ENCODE peak calls at places on chromosomes 2 and 18, in nine cellular contexts. One of them, this sample, is unnamed.
A peak's percentile ranks its signal among the peaks of the same experiment; 100 is the strongest.

GRCh38 chr2:9287400-9288059 is 80.9 kb downstream of the ASAP2 start:
- DNase-seq in neuronal stem cell: no peak
- DNase-seq in IMR-90: peak; percentile 99
- DNase-seq in A549: peak; percentile 94
- DNase-seq in A673: no peak
- DNase-seq in OCI-LY7: no peak
- DNase-seq in GM23248: peak; percentile 99
- DNase-seq in heart right ventricle: no peak
- DNase-seq in testis: no peak
- DNase-seq in this sample: no peak

GRCh38 chr2:147045113-147045512 is 799.7 kb upstream of the ACVR2A start:
- DNase-seq in heart right ventricle: no peak
- DNase-seq in testis: peak; percentile 58
- DNase-seq in OCI-LY7: peak; percentile 20
- DNase-seq in GM23248: peak; percentile 54
- DNase-seq in A673: peak; percentile 73
- DNase-seq in neuronal stem cell: peak; percentile 50
- DNase-seq in IMR-90: peak; percentile 22
- DNase-seq in A549: peak; percentile 24
- DNase-seq in this sample: no peak

GRCh38 chr18:57150828-57151227 is 3.9 kb downstream of the BOD1L2 start:
- DNase-seq in neuronal stem cell: peak; percentile 27
- DNase-seq in A549: no peak
- DNase-seq in heart right ventricle: peak; percentile 15
- DNase-seq in A673: peak; percentile 18
- DNase-seq in GM23248: no peak
- DNase-seq in OCI-LY7: no peak
- DNase-seq in IMR-90: no peak
- DNase-seq in testis: no peak
- DNase-seq in this sample: no peak

GRCh38 chr2:202508686-202509085 is 126.1 kb upstream of the FAM117B start:
- DNase-seq in A549: no peak
- DNase-seq in OCI-LY7: no peak
- DNase-seq in testis: no peak
- DNase-seq in IMR-90: peak; percentile 26
- DNase-seq in neuronal stem cell: no peak
- DNase-seq in A673: no peak
- DNase-seq in heart right ventricle: no peak
- DNase-seq in GM23248: peak; percentile 46
- DNase-seq in this sample: no peak

GRCh38 chr18:54690198-54690597 is 99.2 kb downstream of the DYNAP start:
- DNase-seq in GM23248: peak; percentile 55
- DNase-seq in neuronal stem cell: no peak
- DNase-seq in heart right ventricle: no peak
- DNase-seq in A673: no peak
- DNase-seq in A549: no peak
- DNase-seq in IMR-90: peak; percentile 73
- DNase-seq in testis: no peak
- DNase-seq in OCI-LY7: no peak
- DNase-seq in this sample: no peak

GRCh38 chr18:36630917-36631316 is 197.9 kb downstream of the TPGS2 start:
- DNase-seq in A673: no peak
- DNase-seq in neuronal stem cell: no peak
- DNase-seq in IMR-90: no peak
- DNase-seq in heart right ventricle: peak; percentile 56
- DNase-seq in OCI-LY7: no peak
- DNase-seq in testis: no peak
- DNase-seq in GM23248: no peak
- DNase-seq in A549: no peak
- DNase-seq in this sample: peak; percentile 47

GRCh38 chr2:28822036-28822435 is 11.4 kb downstream of the SPDYA start:
- DNase-seq in A549: no peak
- DNase-seq in neuronal stem cell: no peak
- DNase-seq in GM23248: no peak
- DNase-seq in IMR-90: no peak
- DNase-seq in testis: no peak
- DNase-seq in A673: no peak
- DNase-seq in OCI-LY7: no peak
- DNase-seq in heart right ventricle: no peak
- DNase-seq in this sample: no peak

GRCh38 chr2:187569571-187569970 is 15.3 kb upstream of the TFPI start:
- DNase-seq in A549: no peak
- DNase-seq in testis: no peak
- DNase-seq in A673: no peak
- DNase-seq in IMR-90: no peak
- DNase-seq in OCI-LY7: no peak
- DNase-seq in neuronal stem cell: no peak
- DNase-seq in GM23248: no peak
- DNase-seq in heart right ventricle: no peak
- DNase-seq in this sample: no peak

GRCh38 chr2:150167711-150168110 is 319.8 kb downstream of the RND3 start:
- DNase-seq in A549: peak; percentile 73
- DNase-seq in neuronal stem cell: no peak
- DNase-seq in heart right ventricle: no peak
- DNase-seq in testis: no peak
- DNase-seq in GM23248: peak; percentile 75
- DNase-seq in A673: no peak
- DNase-seq in OCI-LY7: no peak
- DNase-seq in IMR-90: peak; percentile 77
- DNase-seq in this sample: no peak

GRCh38 chr18:10081477-10081876 is 167.7 kb downstream of the VAPA start:
- DNase-seq in neuronal stem cell: no peak
- DNase-seq in heart right ventricle: no peak
- DNase-seq in A673: no peak
- DNase-seq in A549: no peak
- DNase-seq in testis: no peak
- DNase-seq in OCI-LY7: no peak
- DNase-seq in GM23248: no peak
- DNase-seq in IMR-90: peak; percentile 22
- DNase-seq in this sample: no peak

GRCh38 chr18:58762781-58763171 is 91.5 kb downstream of the MALT1 start:
- DNase-seq in IMR-90: no peak
- DNase-seq in A549: no peak
- DNase-seq in A673: no peak
- DNase-seq in testis: peak; percentile 9
- DNase-seq in GM23248: no peak
- DNase-seq in neuronal stem cell: no peak
- DNase-seq in OCI-LY7: no peak
- DNase-seq in heart right ventricle: no peak
- DNase-seq in this sample: no peak

GRCh38 chr2:218873359-218874194 is 7.1 kb upstream of the WNT10A start:
- DNase-seq in IMR-90: no peak
- DNase-seq in GM23248: no peak
- DNase-seq in A673: no peak
- DNase-seq in neuronal stem cell: no peak
- DNase-seq in OCI-LY7: no peak
- DNase-seq in heart right ventricle: no peak
- DNase-seq in testis: no peak
- DNase-seq in A549: no peak
- DNase-seq in this sample: no peak

GRCh38 chr2:231387904-231388724 is 7.4 kb upstream of the B3GNT7 start:
- DNase-seq in testis: peak; percentile 58
- DNase-seq in IMR-90: peak; percentile 56
- DNase-seq in GM23248: peak; percentile 62
- DNase-seq in heart right ventricle: peak; percentile 71
- DNase-seq in A673: no peak
- DNase-seq in neuronal stem cell: no peak
- DNase-seq in OCI-LY7: no peak
- DNase-seq in A549: no peak
- DNase-seq in this sample: peak; percentile 64

GRCh38 chr2:5482929-5483331 is 209.3 kb upstream of the SOX11 start:
- DNase-seq in OCI-LY7: no peak
- DNase-seq in GM23248: no peak
- DNase-seq in testis: no peak
- DNase-seq in neuronal stem cell: no peak
- DNase-seq in A549: no peak
- DNase-seq in heart right ventricle: no peak
- DNase-seq in IMR-90: no peak
- DNase-seq in A673: peak; percentile 35
- DNase-seq in this sample: no peak

GRCh38 chr18:31511098-31511497 is 13.1 kb downstream of the DSG2 start:
- DNase-seq in A549: no peak
- DNase-seq in neuronal stem cell: no peak
- DNase-seq in heart right ventricle: no peak
- DNase-seq in OCI-LY7: no peak
- DNase-seq in testis: no peak
- DNase-seq in IMR-90: no peak
- DNase-seq in GM23248: no peak
- DNase-seq in A673: no peak
- DNase-seq in this sample: no peak
- H3K27ac ChIP-seq in A549: peak overlapping the region; percentile 90
- H3K27ac ChIP-seq in neuronal stem cell: no peak overlapping the region
- H3K27ac ChIP-seq in heart right ventricle: no peak overlapping the region
- H3K27ac ChIP-seq in OCI-LY7: no peak overlapping the region
- H3K27ac ChIP-seq in testis: no peak overlapping the region
- H3K27ac ChIP-seq in IMR-90: no peak overlapping the region
- H3K27ac ChIP-seq in GM23248: no peak overlapping the region
- H3K27ac ChIP-seq in A673: no peak overlapping the region
- H3K27ac ChIP-seq in this sample: no peak overlapping the region

GRCh38 chr2:54634012-54634411 is 89.5 kb upstream of the EML6 start:
- DNase-seq in GM23248: no peak
- DNase-seq in A673: no peak
- DNase-seq in heart right ventricle: no peak
- DNase-seq in A549: no peak
- DNase-seq in IMR-90: no peak
- DNase-seq in OCI-LY7: peak; percentile 83
- DNase-seq in neuronal stem cell: no peak
- DNase-seq in testis: no peak
- DNase-seq in this sample: no peak
- H3K4me1 ChIP-seq in GM23248: peaks cover 32% of the 10 kb centered on the region
- H3K4me1 ChIP-seq in A673: peaks cover 51% of the 10 kb centered on the region
- H3K4me1 ChIP-seq in heart right ventricle: peaks cover 100% of the 10 kb centered on the region
- H3K4me1 ChIP-seq in A549: peaks cover 87% of the 10 kb centered on the region
- H3K4me1 ChIP-seq in IMR-90: peaks cover 19% of the 10 kb centered on the region
- H3K4me1 ChIP-seq in OCI-LY7: peaks cover 95% of the 10 kb centered on the region
- H3K4me1 ChIP-seq in neuronal stem cell: peaks cover 6% of the 10 kb centered on the region
- H3K4me1 ChIP-seq in testis: peaks cover 41% of the 10 kb centered on the region
- H3K4me1 ChIP-seq in this sample: peaks cover 100% of the 10 kb centered on the region

GRCh38 chr18:76445275-76445674 is 49.8 kb downstream of the ZNF516 start:
- DNase-seq in OCI-LY7: no peak
- DNase-seq in IMR-90: peak; percentile 84
- DNase-seq in A549: no peak
- DNase-seq in heart right ventricle: no peak
- DNase-seq in testis: no peak
- DNase-seq in GM23248: peak; percentile 89
- DNase-seq in A673: peak; percentile 49
- DNase-seq in neuronal stem cell: no peak
- DNase-seq in this sample: no peak
- H3K27ac ChIP-seq in OCI-LY7: no peak overlapping the region
- H3K27ac ChIP-seq in IMR-90: peak overlapping the region; percentile 56
- H3K27ac ChIP-seq in A549: peak overlapping the region; percentile 81
- H3K27ac ChIP-seq in heart right ventricle: peak overlapping the region; percentile 37
- H3K27ac ChIP-seq in testis: peak overlapping the region; percentile 69
- H3K27ac ChIP-seq in GM23248: peak overlapping the region; percentile 89
- H3K27ac ChIP-seq in A673: peak overlapping the region; percentile 41
- H3K27ac ChIP-seq in neuronal stem cell: no peak overlapping the region
- H3K27ac ChIP-seq in this sample: peak overlapping the region; percentile 30

DNA sequence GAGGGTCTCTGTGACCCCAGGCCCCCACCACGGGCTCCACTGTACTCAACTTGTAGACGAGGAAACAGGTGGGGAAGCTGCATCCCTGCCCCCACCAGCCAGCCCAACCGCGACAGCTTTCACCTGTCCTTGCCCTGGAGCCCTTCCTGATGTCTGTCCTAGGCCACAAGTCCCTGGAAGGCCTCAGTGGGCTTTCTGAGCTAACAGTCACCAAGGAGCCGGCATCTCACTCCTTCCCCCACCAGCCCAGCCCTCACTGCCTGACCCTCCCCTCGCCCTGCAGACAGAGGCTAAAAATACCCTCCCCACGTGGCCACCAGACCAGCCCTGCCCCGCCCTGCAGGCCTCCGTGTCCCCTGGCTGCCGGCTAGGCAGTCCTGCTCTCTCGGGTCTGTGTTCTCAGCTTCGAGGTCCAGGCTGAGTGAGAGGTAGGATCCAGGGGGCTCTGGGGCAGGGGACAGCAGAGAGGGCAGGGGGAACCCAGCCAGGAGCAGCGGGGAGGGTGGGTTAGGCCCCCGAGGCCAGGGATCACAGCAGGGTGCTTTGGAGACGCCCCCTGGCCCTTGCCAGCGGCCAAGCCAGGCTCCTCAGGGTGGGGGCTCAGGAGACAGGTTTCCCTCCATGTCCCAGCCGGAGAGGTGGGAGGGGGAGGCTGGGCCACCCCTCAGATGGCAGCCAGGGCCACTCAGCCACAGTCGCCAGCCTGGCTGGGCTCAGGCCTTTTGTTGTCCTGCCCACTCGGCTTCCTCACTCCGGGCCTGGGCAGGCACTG is at the start of gene KLHL30:
- DNase-seq in testis: no peak
- DNase-seq in IMR-90: no peak
- DNase-seq in A673: no peak
- DNase-seq in OCI-LY7: no peak
- DNase-seq in heart right ventricle: peak; percentile 72
- DNase-seq in GM23248: no peak
- DNase-seq in A549: no peak
- DNase-seq in neuronal stem cell: no peak
- DNase-seq in this sample: peak; percentile 72
- H3K4me1 ChIP-seq in testis: no peaks in the 10 kb centered on the region
- H3K4me1 ChIP-seq in IMR-90: peaks cover 19% of the 10 kb centered on the region
- H3K4me1 ChIP-seq in A673: no peaks in the 10 kb centered on the region
- H3K4me1 ChIP-seq in OCI-LY7: peaks cover 16% of the 10 kb centered on the region
- H3K4me1 ChIP-seq in heart right ventricle: peaks cover 59% of the 10 kb centered on the region
- H3K4me1 ChIP-seq in GM23248: peaks cover 8% of the 10 kb centered on the region
- H3K4me1 ChIP-seq in A549: peaks cover 46% of the 10 kb centered on the region
- H3K4me1 ChIP-seq in neuronal stem cell: peaks cover 9% of the 10 kb centered on the region
- H3K4me1 ChIP-seq in this sample: peaks cover 70% of the 10 kb centered on the region

GRCh38 chr2:237384672-237385020 is 29.3 kb downstream of the COL6A3 start:
- DNase-seq in testis: no peak
- DNase-seq in IMR-90: no peak
- DNase-seq in GM23248: no peak
- DNase-seq in A673: no peak
- DNase-seq in OCI-LY7: no peak
- DNase-seq in neuronal stem cell: no peak
- DNase-seq in heart right ventricle: no peak
- DNase-seq in A549: no peak
- DNase-seq in this sample: no peak

GRCh38 chr2:237379636-237380035 is 34.3 kb downstream of the COL6A3 start:
- DNase-seq in A549: no peak
- DNase-seq in IMR-90: no peak
- DNase-seq in heart right ventricle: no peak
- DNase-seq in A673: no peak
- DNase-seq in OCI-LY7: no peak
- DNase-seq in neuronal stem cell: no peak
- DNase-seq in testis: no peak
- DNase-seq in GM23248: no peak
- DNase-seq in this sample: no peak

GRCh38 chr2:237388036-237388435 is 25.9 kb downstream of the COL6A3 start:
- DNase-seq in testis: no peak
- DNase-seq in heart right ventricle: no peak
- DNase-seq in A549: no peak
- DNase-seq in neuronal stem cell: no peak
- DNase-seq in IMR-90: no peak
- DNase-seq in OCI-LY7: no peak
- DNase-seq in GM23248: no peak
- DNase-seq in A673: peak; percentile 13
- DNase-seq in this sample: no peak

GRCh38 chr2:237380768-237381167 is 33.2 kb downstream of the COL6A3 start:
- DNase-seq in OCI-LY7: no peak
- DNase-seq in GM23248: no peak
- DNase-seq in heart right ventricle: no peak
- DNase-seq in neuronal stem cell: no peak
- DNase-seq in IMR-90: no peak
- DNase-seq in testis: no peak
- DNase-seq in A549: no peak
- DNase-seq in A673: no peak
- DNase-seq in this sample: no peak

GRCh38 chr2:237383991-237384671 is 29.8 kb downstream of the COL6A3 start:
- DNase-seq in OCI-LY7: no peak
- DNase-seq in testis: no peak
- DNase-seq in heart right ventricle: no peak
- DNase-seq in GM23248: peak; percentile 80
- DNase-seq in IMR-90: peak; percentile 98
- DNase-seq in A549: no peak
- DNase-seq in neuronal stem cell: no peak
- DNase-seq in A673: no peak
- DNase-seq in this sample: no peak
- H3K27ac ChIP-seq in OCI-LY7: no peak overlapping the region
- H3K27ac ChIP-seq in testis: no peak overlapping the region
- H3K27ac ChIP-seq in heart right ventricle: no peak overlapping the region
- H3K27ac ChIP-seq in GM23248: peak overlapping the region; percentile 84
- H3K27ac ChIP-seq in IMR-90: peak overlapping the region; percentile 87
- H3K27ac ChIP-seq in A549: no peak overlapping the region
- H3K27ac ChIP-seq in neuronal stem cell: no peak overlapping the region
- H3K27ac ChIP-seq in A673: no peak overlapping the region
- H3K27ac ChIP-seq in this sample: no peak overlapping the region

This sample was measured in left ventricle myocardium inferior.